ENCODE peak calls at places on chromosomes 3 and 15, in eight cellular contexts. J is tibial nerve, H is ovary, N is A549, A is upper lobe of left lung, I is transverse colon, Y is HepG2, M is SK-N-SH. C is an unnamed sample.

GRCh38 chr3:193572426-193572908 is 17.8 kb upstream of the ATP13A4 start:
- DNase-seq in J (peak; percentile 51), H (peak; percentile 44), N (peak; percentile 73), A (no peak), I (peak; percentile 58), Y (peak; percentile 44), M (peak; percentile 61), C (peak; percentile 67)

GRCh38 chr3:170117134-170117533 is 64.4 kb downstream of the PHC3 start:
- DNase-seq in J (no peak), H (no peak), N (peak; percentile 37), A (no peak), I (no peak), Y (peak; percentile 5), M (peak; percentile 6), C (no peak)

GRCh38 chr15:43187544-43188155 is 2.4 kb downstream of the CCNDBP1 start:
- DNase-seq in J (no peak), H (no peak), N (peak; percentile 51), A (no peak), I (no peak), Y (peak; percentile 53), M (peak; percentile 51), C (no peak)

GRCh38 chr15:85477730-85478129 is 97.3 kb downstream of the AKAP13 start:
- DNase-seq in J (no peak), H (no peak), N (peak; percentile 43), A (no peak), I (no peak), Y (no peak), M (no peak), C (no peak)

GRCh38 chr3:194993896-194994295 is 277.1 kb downstream of the XXYLT1 start:
- DNase-seq in J (no peak), H (no peak), N (no peak), A (no peak), I (no peak), Y (no peak), M (no peak), C (no peak)

GRCh38 chr3:190696777-190697501 is 165.6 kb downstream of the GMNC start:
- DNase-seq in J (no peak), H (no peak), N (peak; percentile 40), A (no peak), I (no peak), Y (peak; percentile 24), M (no peak), C (no peak)

GRCh38 chr3:179174898-179175297 is 26.7 kb downstream of the PIK3CA start:
- DNase-seq in J (no peak), H (no peak), N (no peak), A (no peak), I (no peak), Y (no peak), M (no peak), C (no peak)

GRCh38 chr15:98789020-98789419 is 140.7 kb downstream of the IGF1R start:
- DNase-seq in J (no peak), H (no peak), N (no peak), A (no peak), I (no peak), Y (no peak), M (no peak), C (no peak)

GRCh38 chr3:188807002-188807401 is 364.8 kb upstream of the TPRG1 start:
- DNase-seq in J (no peak), H (no peak), N (peak; percentile 30), A (no peak), I (no peak), Y (no peak), M (no peak), C (no peak)

GRCh38 chr15:40999190-40999589 is 45.9 kb downstream of the CHAC1 start:
- DNase-seq in J (no peak), H (no peak), N (peak; percentile 82), A (no peak), I (no peak), Y (no peak), M (no peak), C (no peak)

GRCh38 chr3:143736651-143737050 is 111.6 kb downstream of the SLC9A9 start:
- DNase-seq in J (no peak), H (no peak), N (no peak), A (no peak), I (no peak), Y (no peak), M (no peak), C (no peak)

GRCh38 chr15:101372149-101372577 is 77.1 kb upstream of the SNRPA1 start:
- DNase-seq in J (no peak), H (no peak), N (no peak), A (no peak), I (peak; percentile 7), Y (no peak), M (no peak), C (peak; percentile 60)

GRCh38 chr3:8301977-8302589 is 199.5 kb upstream of the LMCD1 start:
- DNase-seq in J (no peak), H (no peak), N (peak; percentile 61), A (no peak), I (no peak), Y (peak; percentile 31), M (peak; percentile 35), C (no peak)

GRCh38 chr3:192772495-192772894 is 45.2 kb upstream of the FGF12 start:
- DNase-seq in J (no peak), H (no peak), N (peak; percentile 12), A (no peak), I (no peak), Y (peak; percentile 2), M (peak; percentile 25), C (no peak)

GRCh38 chr3:134846943-134847342 is 51.9 kb downstream of the EPHB1 start:
- DNase-seq in J (no peak), H (no peak), N (peak; percentile 23), A (no peak), I (no peak), Y (peak; percentile 80), M (no peak), C (no peak)
- TF ChIP-seq EP300 in J (no peak), H (no peak), N (no peak), A (no peak), I (no peak), Y (no peak), M (no peak), C (no peak)

GRCh38 chr3:94612631-94613030 is 549.8 kb downstream of the NSUN3 start:
- DNase-seq in J (no peak), H (no peak), N (no peak), A (no peak), I (no peak), Y (no peak), M (no peak), C (no peak)

GRCh38 chr3:94617312-94617711 is 554.5 kb downstream of the NSUN3 start:
- DNase-seq in J (no peak), H (no peak), N (no peak), A (no peak), I (no peak), Y (no peak), M (no peak), C (no peak)

GRCh38 chr3:94616833-94617232 is 554.0 kb downstream of the NSUN3 start:
- DNase-seq in J (no peak), H (no peak), N (peak; percentile 78), A (no peak), I (no peak), Y (peak; percentile 50), M (no peak), C (no peak)

GRCh38 chr3:94614192-94614591 is 551.3 kb downstream of the NSUN3 start:
- DNase-seq in J (no peak), H (no peak), N (no peak), A (no peak), I (no peak), Y (no peak), M (no peak), C (no peak)

GRCh38 chr3:94615275-94616065 is 552.6 kb downstream of the NSUN3 start:
- DNase-seq in J (no peak), H (no peak), N (no peak), A (no peak), I (no peak), Y (no peak), M (no peak), C (no peak)
- TF ChIP-seq EP300 in J (no peak), H (no peak), N (no peak), A (no peak), I (no peak), Y (no peak), M (no peak), C (no peak)

DNA sequence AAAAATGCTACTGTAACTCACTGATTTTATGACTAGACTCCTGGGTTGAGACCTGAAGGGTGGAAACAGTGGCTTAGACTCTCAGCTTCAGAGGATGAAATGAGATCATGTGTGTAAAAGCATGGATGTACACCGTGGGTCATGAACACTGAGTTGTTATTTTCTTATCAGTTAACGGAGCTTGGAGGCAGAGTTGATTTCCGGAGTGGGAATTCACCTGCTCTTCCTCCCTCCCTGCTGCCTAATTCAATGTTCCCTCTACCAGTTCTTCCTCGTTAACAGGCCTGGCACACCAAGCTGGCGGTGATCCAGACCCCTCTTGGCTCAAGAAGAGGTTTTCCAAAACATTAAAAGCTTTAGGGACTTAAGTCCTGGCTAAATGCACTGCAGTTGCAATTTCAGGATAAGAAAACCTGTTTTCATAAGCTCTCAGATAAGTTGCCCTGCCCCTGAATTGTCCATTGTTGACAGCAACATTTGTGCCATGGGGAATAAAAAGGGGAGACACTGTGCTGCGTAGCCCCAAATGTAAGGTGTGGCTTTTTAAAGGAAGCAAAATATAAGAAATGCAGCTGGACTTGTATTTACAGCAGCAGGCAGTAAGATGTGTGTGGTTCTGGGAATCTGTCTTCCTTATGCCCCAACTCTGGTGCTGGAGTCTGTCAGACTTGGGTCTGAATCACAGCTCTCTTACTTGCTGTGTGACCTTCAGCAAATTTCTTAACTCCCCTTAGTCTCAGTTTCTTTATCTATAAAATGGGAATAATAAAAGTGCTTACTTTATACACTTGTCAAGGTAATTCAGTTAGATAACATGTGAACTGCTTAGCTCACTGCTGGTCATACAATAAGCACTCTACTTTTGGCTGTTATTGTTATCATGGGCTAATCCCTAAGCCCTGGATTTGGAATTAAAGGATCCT is 9.9 kb downstream of the PDIA5 start:
- DNase-seq in J (peak; percentile 59), H (peak; percentile 82), N (no peak), A (no peak), I (peak; percentile 37), Y (no peak), M (peak; percentile 45), C (peak; percentile 89)
- TF ChIP-seq EP300 in J (no peak), H (no peak), N (no peak), A (peak; percentile 18), I (no peak), Y (no peak), M (peak; percentile 71), C (no peak)

GRCh38 chr15:67833504-67834248 is 6.2 kb downstream of the RNU6-1 start:
- DNase-seq in J (no peak), H (no peak), N (peak; percentile 48), A (peak; percentile 86), I (peak; percentile 52), Y (peak; percentile 34), M (peak; percentile 92), C (peak; percentile 59)
- TF ChIP-seq EP300 in J (no peak), H (no peak), N (no peak), A (no peak), I (no peak), Y (no peak), M (no peak), C (no peak)

GRCh38 chr15:68500363-68501317 is 68.7 kb upstream of the ITGA11 start:
- DNase-seq in J (no peak), H (no peak), N (no peak), A (no peak), I (no peak), Y (no peak), M (no peak), C (no peak)
- TF ChIP-seq EP300 in J (no peak), H (no peak), N (no peak), A (no peak), I (no peak), Y (no peak), M (no peak), C (no peak)